ENCODE peak calls at places on chromosome 19, in six cellular contexts. Y is GM23338, B is spleen, F is sigmoid colon, G is breast epithelium, Q is K562. H is an unnamed sample.

GRCh38 chr19:39637891-39638290 is 17.8 kb upstream of the LGALS16 start:
- DNase-seq in Y (no peak), B (no peak), F (no peak), G (no peak), Q (no peak), H (no peak)

GRCh38 chr19:39936020-39936419 is 1.6 kb upstream of the FCGBP start:
- DNase-seq in Y (no peak), B (no peak), F (no peak), G (no peak), Q (peak), H (no peak)

GRCh38 chr19:20247016-20247683 is 80.1 kb downstream of the ZNF486 start:
- DNase-seq in Y (peak), B (no peak), F (no peak), G (no peak), Q (no peak), H (no peak)

GRCh38 chr19:44623080-44623479 is 9.7 kb downstream of the IGSF23 start:
- DNase-seq in Y (no peak), B (no peak), F (no peak), G (no peak), Q (no peak), H (no peak)

GRCh38 chr19:46620716-46621115 is 4.2 kb downstream of the PTGIR start:
- DNase-seq in Y (no peak), B (no peak), F (no peak), G (no peak), Q (no peak), H (no peak)

GRCh38 chr19:7328647-7329046 is 20.1 kb upstream of the ARHGEF18 start:
- DNase-seq in Y (no peak), B (peak), F (peak), G (no peak), Q (no peak), H (no peak)

GRCh38 chr19:55166530-55167268 is at the start of gene DNAAF3:
- DNase-seq in Y (peak), B (peak), F (peak), G (peak), Q (peak), H (peak)

GRCh38 chr19:38915329-38916321 is 3.6 kb upstream of the CCER2 start:
- DNase-seq in Y (no peak), B (peak), F (no peak), G (no peak), Q (no peak), H (no peak)

GRCh38 chr19:8552810-8553209 is 24.4 kb downstream of the MYO1F start:
- DNase-seq in Y (peak), B (no peak), F (no peak), G (no peak), Q (peak), H (no peak)

GRCh38 chr19:7916137-7916907 is 1.7 kb downstream of the TGFBR3L start:
- DNase-seq in Y (peak), B (peak), F (no peak), G (no peak), Q (no peak), H (no peak)

GRCh38 chr19:33381101-33381500 is 7.6 kb downstream of the CEBPG start:
- DNase-seq in Y (no peak), B (no peak), F (peak), G (no peak), Q (no peak), H (no peak)

GRCh38 chr19:42553292-42554045 is 25.2 kb upstream of the CEACAM1 start:
- DNase-seq in Y (no peak), B (peak), F (no peak), G (no peak), Q (no peak), H (no peak)

GRCh38 chr19:18158471-18158870 is 5.5 kb downstream of the PIK3R2 start:
- DNase-seq in Y (no peak), B (no peak), F (no peak), G (no peak), Q (no peak), H (no peak)

GRCh38 chr19:45730389-45731288 is at the start of gene FBXO46:
- DNase-seq in Y (peak), B (peak), F (peak), G (peak), Q (peak), H (peak)

GRCh38 chr19:6241680-6242079 is 38.1 kb downstream of the MLLT1 start:
- DNase-seq in Y (no peak), B (peak), F (peak), G (peak), Q (no peak), H (no peak)

GRCh38 chr19:56155124-56155687 is 14.1 kb downstream of the ZNF444 start:
- DNase-seq in Y (peak), B (no peak), F (no peak), G (no peak), Q (peak), H (no peak)

GRCh38 chr19:39154626-39155100 is 29.1 kb downstream of the PAK4 start:
- DNase-seq in Y (peak), B (no peak), F (no peak), G (peak), Q (peak), H (no peak)

GRCh38 chr19:16067205-16067938 is 8.9 kb upstream of the TPM4 start:
- DNase-seq in Y (no peak), B (peak), F (peak), G (peak), Q (no peak), H (no peak)
- TF ChIP-seq POLR2AphosphoS5 in Y (no peak), B (peak), F (peak), G (peak), Q (no peak), H (peak)

DNA sequence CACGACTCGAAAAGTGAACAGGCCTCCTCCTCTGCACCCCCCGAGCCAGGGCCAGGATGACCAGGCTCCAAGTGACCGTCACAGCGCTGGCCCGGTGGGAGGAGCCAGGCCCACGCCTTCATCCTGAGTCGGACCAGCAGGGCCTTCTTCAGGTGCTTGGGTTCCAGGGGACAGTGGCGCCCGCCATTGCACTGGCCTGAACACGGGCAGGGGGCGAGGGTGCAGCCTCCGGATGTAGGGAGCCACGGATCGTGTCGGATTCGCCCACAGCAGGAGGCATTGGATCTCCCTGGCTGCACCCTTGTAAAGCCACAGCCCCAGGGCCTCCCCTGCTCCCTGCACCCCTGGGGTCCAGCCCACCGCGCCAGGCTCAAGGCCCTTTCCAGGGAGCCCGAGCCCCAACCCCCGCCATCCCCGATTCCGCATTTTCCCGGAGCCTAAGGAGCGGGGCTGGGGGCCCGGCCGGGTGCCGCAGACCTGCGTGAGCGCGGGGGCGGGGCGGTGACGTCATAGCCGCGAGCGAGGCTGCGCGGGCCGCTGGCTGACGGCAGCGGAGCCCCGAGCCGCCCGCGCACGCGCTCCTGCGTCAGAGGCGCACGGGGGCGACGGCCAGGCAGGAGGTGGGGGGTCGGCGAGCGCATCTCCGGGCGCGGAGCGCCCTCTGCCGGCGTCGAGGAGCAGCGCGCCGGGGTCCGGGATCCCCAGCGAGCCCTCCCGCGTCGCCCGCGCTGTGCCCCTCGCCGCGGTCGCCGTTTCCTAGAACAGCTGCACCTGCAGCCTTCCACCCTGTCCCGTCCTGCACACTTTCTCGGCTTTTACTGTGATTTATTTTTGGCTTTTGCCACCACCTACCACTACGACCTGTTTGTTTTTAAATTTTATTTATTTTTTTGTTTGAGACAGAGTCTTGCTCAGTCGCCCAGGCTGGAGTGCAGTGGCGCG is 1.5 kb upstream of the ATP5F1D start:
- DNase-seq in Y (peak), B (peak), F (peak), G (peak), Q (peak), H (no peak)
- H3K4me3 ChIP-seq in Y (peak), B (peak), F (peak), G (peak), Q (peak), H (peak)

GRCh38 chr19:16890461-16891184 is 1.8 kb downstream of the F2RL3 start:
- DNase-seq in Y (no peak), B (no peak), F (peak), G (no peak), Q (peak), H (no peak)

GRCh38 chr19:16889429-16889882 is 657 bp downstream of the F2RL3 start:
- DNase-seq in Y (no peak), B (no peak), F (peak), G (no peak), Q (no peak), H (no peak)

GRCh38 chr19:16889883-16890460 is 1.2 kb downstream of the F2RL3 start:
- DNase-seq in Y (no peak), B (no peak), F (peak), G (no peak), Q (peak), H (no peak)

GRCh38 chr19:16887353-16888265 is 1.2 kb upstream of the F2RL3 start:
- DNase-seq in Y (no peak), B (no peak), F (no peak), G (no peak), Q (peak), H (no peak)

DNA sequence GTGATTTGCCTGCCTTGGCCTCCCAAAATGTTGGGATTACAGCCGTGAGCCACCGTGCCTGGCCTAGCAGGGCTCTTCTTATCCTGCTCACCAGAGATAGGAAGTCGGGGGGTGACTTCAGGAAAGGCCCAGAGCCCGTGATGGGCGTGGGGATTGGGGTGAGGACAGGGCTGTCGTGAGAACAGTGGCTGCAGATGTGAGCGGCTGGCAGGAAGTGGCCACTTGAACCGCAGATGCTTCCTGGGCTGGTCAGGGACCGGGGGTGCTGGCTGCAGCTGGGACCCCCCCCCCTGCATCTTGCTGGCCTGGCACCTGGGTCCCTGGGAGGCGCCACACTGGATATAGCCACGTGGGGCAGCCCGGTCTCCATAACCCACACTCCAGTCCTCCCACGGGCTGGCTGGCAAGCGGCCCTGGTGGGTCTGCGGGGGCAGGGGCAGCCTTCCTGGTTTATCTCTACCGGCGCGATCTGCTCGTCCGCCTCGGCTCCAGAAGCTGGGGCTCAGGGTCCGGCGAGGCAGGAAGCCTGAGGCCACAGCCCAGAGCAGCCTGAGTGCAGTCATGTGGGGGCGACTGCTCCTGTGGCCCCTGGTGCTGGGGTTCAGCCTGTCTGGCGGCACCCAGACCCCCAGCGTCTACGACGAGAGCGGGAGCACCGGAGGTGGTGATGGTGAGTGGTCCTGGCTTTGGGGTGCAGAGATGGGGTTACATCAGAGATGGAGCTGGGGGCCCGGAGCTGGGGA is at the start of gene F2RL3:
- DNase-seq in Y (peak), B (peak), F (peak), G (peak), Q (peak), H (no peak)
- TF ChIP-seq POLR2AphosphoS5 in Y (no peak), B (peak), F (peak), G (no peak), Q (peak), H (peak)

DNA sequence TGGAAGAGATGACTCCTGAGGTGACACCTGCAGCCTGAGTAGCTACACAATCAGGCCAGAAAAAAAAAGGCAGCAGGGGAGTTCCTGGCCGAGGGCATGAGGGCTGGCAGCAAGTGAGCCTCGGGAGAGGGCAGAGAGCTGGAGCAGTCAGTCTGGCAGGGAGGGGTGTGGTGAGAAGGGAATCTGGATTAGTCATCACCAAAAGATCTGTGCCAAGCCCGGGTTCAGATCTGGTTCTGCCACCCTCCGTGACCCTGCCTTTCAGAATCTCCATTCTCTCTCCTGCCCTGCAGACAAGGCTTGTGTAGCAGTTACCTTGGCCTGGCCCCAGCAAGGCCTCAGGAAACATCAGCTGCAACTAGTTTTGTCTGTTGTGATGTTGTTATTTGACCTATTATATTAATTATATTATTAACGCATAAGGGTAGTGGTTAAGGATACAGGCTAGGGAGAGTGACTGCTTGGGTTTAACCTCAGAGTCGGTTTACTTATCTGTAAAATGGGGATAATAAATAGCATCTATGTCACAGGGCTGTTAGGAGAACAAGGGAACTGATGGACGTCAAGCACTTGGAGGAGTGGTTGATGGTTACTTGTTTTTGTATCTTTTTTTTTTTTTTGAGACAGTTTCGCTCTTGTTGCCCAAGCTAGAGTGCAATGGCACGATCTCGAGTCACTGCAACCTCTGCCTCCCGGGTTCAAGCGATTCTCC is 2.7 kb upstream of the CAPNS1 start:
- DNase-seq in Y (no peak), B (no peak), F (peak), G (peak), Q (no peak), H (no peak)
- H3K4me3 ChIP-seq in Y (no peak), B (no peak), F (no peak), G (peak), Q (no peak), H (no peak)

GRCh38 chr19:29111581-29111980 is 101.4 kb downstream of the UQCRFS1 start:
- DNase-seq in Y (no peak), B (peak), F (no peak), G (no peak), Q (no peak), H (no peak)

GRCh38 chr19:29104605-29105241 is 108.2 kb downstream of the UQCRFS1 start:
- DNase-seq in Y (no peak), B (peak), F (no peak), G (no peak), Q (no peak), H (no peak)

GRCh38 chr19:29105629-29106352 is 107.2 kb downstream of the UQCRFS1 start:
- DNase-seq in Y (peak), B (peak), F (no peak), G (no peak), Q (no peak), H (no peak)

GRCh38 chr19:29106353-29106885 is 106.5 kb downstream of the UQCRFS1 start:
- DNase-seq in Y (no peak), B (peak), F (no peak), G (no peak), Q (no peak), H (no peak)

DNA sequence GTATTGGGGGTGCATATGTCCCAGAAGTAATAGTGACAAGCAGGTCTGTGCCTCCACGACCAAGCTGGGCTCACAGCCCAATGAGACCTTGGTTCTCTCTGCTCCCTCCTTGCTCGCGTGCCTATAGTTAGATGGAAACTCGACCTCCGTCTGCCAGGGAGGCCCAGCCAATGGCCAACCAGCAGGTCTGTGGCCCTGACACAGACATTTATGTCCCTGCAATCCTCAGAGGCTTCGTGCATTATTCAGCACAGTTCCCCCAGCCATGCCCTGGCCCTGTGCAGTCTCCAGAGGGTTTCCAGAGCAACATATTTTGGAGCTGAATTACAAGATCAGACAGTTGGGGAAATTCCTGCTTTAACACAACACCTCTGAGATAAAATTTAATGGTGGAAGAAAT is 105.1 kb downstream of the UQCRFS1 start:
- DNase-seq in Y (no peak), B (peak), F (no peak), G (no peak), Q (no peak), H (no peak)
- TF ChIP-seq POLR2AphosphoS5 in Y (no peak), B (no peak), F (no peak), G (no peak), Q (no peak), H (no peak)

DNA sequence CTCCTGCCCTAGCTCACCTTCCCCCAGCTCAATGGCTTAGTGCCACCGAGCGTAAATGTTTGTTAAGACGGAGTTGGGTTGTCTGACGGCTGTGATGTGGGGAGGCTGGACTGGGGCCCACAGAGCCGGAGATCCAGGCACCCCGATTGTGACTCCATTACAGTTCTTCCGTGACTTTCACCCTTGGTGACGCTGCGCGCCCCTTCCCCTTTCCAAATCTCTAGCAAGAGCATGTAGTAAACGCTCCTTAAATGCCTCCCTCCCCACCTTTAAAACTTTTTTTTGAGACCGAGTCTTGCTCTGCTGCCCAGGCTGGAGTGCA is 829 bp downstream of the REEP6 start:
- DNase-seq in Y (no peak), B (no peak), F (peak), G (peak), Q (no peak), H (no peak)
- H3K4me3 ChIP-seq in Y (peak), B (no peak), F (no peak), G (peak), Q (peak), H (peak)

DNA sequence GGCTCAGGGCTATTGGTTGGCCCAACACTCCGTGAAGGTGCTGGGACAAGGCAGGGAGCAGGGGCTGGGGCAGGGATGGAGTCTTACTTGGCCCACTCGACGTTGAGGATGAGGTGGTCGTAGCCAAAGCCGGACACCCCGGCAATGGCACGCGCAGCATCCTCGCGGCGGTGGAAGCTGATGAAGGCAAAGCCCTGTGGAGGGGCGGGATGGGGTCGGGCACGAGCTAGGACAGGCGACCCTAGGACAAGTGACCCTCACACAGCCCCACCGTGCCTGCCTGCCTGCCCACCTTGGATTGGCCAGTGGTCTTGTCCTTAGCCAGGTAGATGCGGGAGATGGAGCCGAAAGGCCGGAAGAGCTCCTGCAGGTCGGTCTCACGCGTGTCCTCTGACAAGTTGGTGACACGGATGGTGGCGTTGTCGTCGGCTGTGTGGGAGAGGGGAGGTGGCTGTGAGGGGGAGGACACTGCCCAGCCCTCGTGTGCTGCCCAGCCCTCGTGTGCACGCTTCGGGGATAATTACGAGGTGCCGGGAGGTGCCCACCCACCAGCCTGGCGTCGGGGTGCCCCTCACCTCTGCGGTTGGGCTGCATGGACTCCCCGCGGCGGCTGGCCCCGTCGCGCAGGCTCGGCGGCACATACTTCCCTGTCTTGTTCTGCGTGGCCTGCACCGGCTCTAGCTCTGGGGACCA is 4.0 kb downstream of the P2RY11 start:
- DNase-seq in Y (no peak), B (peak), F (no peak), G (no peak), Q (no peak), H (no peak)
- TF ChIP-seq POLR2AphosphoS5 in Y (no peak), B (peak), F (no peak), G (no peak), Q (peak), H (no peak)

GRCh38 chr19:2775556-2776430 is 7.3 kb downstream of the SGTA start:
- DNase-seq in Y (no peak), B (peak), F (no peak), G (peak), Q (peak), H (no peak)
- H3K4me3 ChIP-seq in Y (no peak), B (no peak), F (peak), G (peak), Q (no peak), H (peak)